ENCODE peak calls at places on chromosomes 16 and 17, in six cellular contexts. M is GM12878, Z is fibroblast of lung, Y is neural progenitor cell, R is endothelial cell of umbilical vein, D is neuronal stem cell. Q is an unnamed sample.
A peak's percentile ranks its signal among the peaks of the same experiment; 100 is the strongest.

GRCh38 chr16:89412811-89413210 is 77.5 kb downstream of the ANKRD11 start:
- DNase-seq in M (no peak), Z (no peak), Y (peak; percentile 78), R (no peak), D (peak; percentile 41), Q (no peak)

GRCh38 chr17:40322417-40323315 is 13.7 kb downstream of the RARA start:
- DNase-seq in M (peak; percentile 88), Z (peak; percentile 78), Y (no peak), R (peak; percentile 91), D (no peak), Q (peak; percentile 94)

GRCh38 chr16:68915561-68915960 is 72.2 kb downstream of the TANGO6 start:
- DNase-seq in M (no peak), Z (no peak), Y (no peak), R (no peak), D (no peak), Q (no peak)

GRCh38 chr17:37488009-37488604 is 1.6 kb upstream of the DUSP14 start:
- DNase-seq in M (no peak), Z (peak; percentile 97), Y (peak; percentile 45), R (peak; percentile 93), D (no peak), Q (peak; percentile 51)

GRCh38 chr17:13283606-13284005 is 265.8 kb upstream of the ELAC2 start:
- DNase-seq in M (no peak), Z (no peak), Y (peak; percentile 4), R (no peak), D (no peak), Q (no peak)

GRCh38 chr16:82954224-82954929 is 327.6 kb downstream of the CDH13 start:
- DNase-seq in M (no peak), Z (peak; percentile 48), Y (no peak), R (no peak), D (no peak), Q (peak; percentile 55)

GRCh38 chr17:30333503-30334240 is at the start of gene TMIGD1:
- DNase-seq in M (no peak), Z (no peak), Y (no peak), R (no peak), D (no peak), Q (no peak)

GRCh38 chr17:40352779-40353394 is 11.7 kb downstream of the GJD3 start:
- DNase-seq in M (no peak), Z (no peak), Y (no peak), R (no peak), D (no peak), Q (no peak)

GRCh38 chr16:88649924-88650748 is 717 bp downstream of the CYBA start:
- DNase-seq in M (no peak), Z (no peak), Y (peak; percentile 71), R (no peak), D (no peak), Q (peak; percentile 81)

GRCh38 chr16:11586375-11586855 is 304 bp downstream of the LITAF start:
- DNase-seq in M (no peak), Z (no peak), Y (no peak), R (no peak), D (no peak), Q (no peak)

GRCh38 chr17:4893272-4893671 is 6.1 kb upstream of the C17orf107 start:
- DNase-seq in M (no peak), Z (no peak), Y (no peak), R (no peak), D (no peak), Q (no peak)

GRCh38 chr16:19753815-19754643 is 36.0 kb downstream of the IQCK start:
- DNase-seq in M (no peak), Z (peak; percentile 12), Y (no peak), R (peak; percentile 86), D (no peak), Q (no peak)

GRCh38 chr16:19777061-19777460 is 59.0 kb downstream of the IQCK start:
- DNase-seq in M (no peak), Z (no peak), Y (no peak), R (no peak), D (no peak), Q (no peak)

GRCh38 chr16:53258809-53259208 is 175.5 kb upstream of the RBL2 start:
- DNase-seq in M (no peak), Z (no peak), Y (no peak), R (no peak), D (no peak), Q (no peak)

DNA sequence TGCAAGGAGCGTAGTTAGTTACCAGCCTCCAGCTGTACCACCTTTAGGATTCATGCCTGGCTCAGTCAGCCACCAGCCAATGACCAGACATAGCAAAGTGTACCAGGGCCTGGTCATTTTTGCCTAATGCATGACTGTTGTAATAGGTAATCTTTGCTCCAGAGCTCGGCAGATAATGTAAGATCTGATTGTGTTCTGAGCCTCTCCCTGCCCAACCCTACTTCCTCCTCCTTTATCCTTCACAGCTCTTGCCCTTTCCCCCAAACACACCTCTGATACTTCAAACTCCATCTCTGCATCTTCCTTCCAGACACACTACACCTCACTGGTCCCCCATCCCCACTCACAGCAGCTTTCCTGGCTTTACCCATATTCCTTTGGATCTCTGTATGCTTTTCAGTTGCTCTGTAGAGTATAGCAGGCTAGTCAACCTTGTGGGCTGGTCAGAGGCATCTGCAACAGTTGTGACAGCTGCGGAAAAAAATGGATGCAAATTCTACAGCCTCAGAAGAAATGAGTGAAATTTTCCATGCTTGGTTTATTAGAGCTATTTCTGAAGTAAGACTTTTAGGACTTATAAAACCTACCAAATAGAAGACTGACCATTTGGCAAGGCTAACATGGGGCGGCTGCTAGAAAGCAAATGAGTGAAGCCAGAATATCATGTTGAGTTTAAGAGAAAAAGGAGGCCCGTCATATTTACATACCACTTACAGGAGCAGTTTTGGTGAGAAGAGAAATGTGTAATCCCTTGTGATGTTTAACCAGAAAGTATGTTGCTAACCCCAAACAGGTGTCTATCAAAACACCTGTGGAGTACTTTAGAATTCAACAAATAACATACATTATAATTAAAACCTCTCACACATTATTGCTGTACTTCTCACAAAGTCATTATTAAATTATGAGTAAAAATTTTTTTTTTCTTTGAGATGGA is 19.9 kb upstream of the C16orf87 start:
- DNase-seq in M (no peak), Z (no peak), Y (no peak), R (no peak), D (no peak), Q (peak; percentile 84)
- H2AFZ ChIP-seq in M (peak overlapping the region; percentile 40), Z (no peak overlapping the region), Y (no peak overlapping the region), R (no peak overlapping the region), D (no peak overlapping the region), Q (peak overlapping the region; percentile 58)

GRCh38 chr17:14300628-14301278 is at the start of gene HS3ST3B1:
- DNase-seq in M (no peak), Z (peak; percentile 100), Y (peak; percentile 99), R (peak; percentile 89), D (peak; percentile 99), Q (peak; percentile 43)

GRCh38 chr17:14301279-14301760 is 439 bp downstream of the HS3ST3B1 start:
- DNase-seq in M (no peak), Z (no peak), Y (peak; percentile 66), R (no peak), D (no peak), Q (no peak)

GRCh38 chr17:14302421-14303099 is 1.7 kb downstream of the HS3ST3B1 start:
- DNase-seq in M (no peak), Z (peak; percentile 86), Y (peak; percentile 95), R (peak; percentile 46), D (peak; percentile 82), Q (peak; percentile 92)

GRCh38 chr17:14303343-14304221 is 2.7 kb downstream of the HS3ST3B1 start:
- DNase-seq in M (no peak), Z (peak; percentile 22), Y (peak; percentile 62), R (no peak), D (no peak), Q (no peak)

GRCh38 chr17:14301761-14302401 is 1.0 kb downstream of the HS3ST3B1 start:
- DNase-seq in M (no peak), Z (peak; percentile 65), Y (peak; percentile 48), R (peak; percentile 10), D (no peak), Q (no peak)
- H3K27me3 ChIP-seq in M (peaks cover 7% of the 10 kb centered on the region), Z (no peaks in the 10 kb centered on the region), Y (peaks cover 88% of the 10 kb centered on the region), R (peaks cover 63% of the 10 kb centered on the region), D (peaks cover 26% of the 10 kb centered on the region), Q (no peaks in the 10 kb centered on the region)

GRCh38 chr17:1099242-1099641 is 80.5 kb downstream of the ABR start:
- DNase-seq in M (no peak), Z (no peak), Y (no peak), R (no peak), D (no peak), Q (no peak)
- H3K4me3 ChIP-seq in M (no peak overlapping the region), Z (no peak overlapping the region), Y (no peak overlapping the region), R (no peak overlapping the region), D (no peak overlapping the region), Q (no peak overlapping the region)

GRCh38 chr16:87582221-87582965 is 19.9 kb upstream of the JPH3 start:
- DNase-seq in M (no peak), Z (peak; percentile 90), Y (peak; percentile 35), R (no peak), D (no peak), Q (no peak)
- H2AFZ ChIP-seq in M (no peak overlapping the region), Z (peak overlapping the region; percentile 54), Y (no peak overlapping the region), R (peak overlapping the region; percentile 52), D (peak overlapping the region; percentile 95), Q (no peak overlapping the region)

GRCh38 chr16:1920727-1921155 is 2.5 kb upstream of the HS3ST6 start:
- DNase-seq in M (no peak), Z (peak; percentile 4), Y (peak; percentile 93), R (peak; percentile 29), D (peak; percentile 65), Q (peak; percentile 71)
- H3K27me3 ChIP-seq in M (peaks cover 6% of the 10 kb centered on the region), Z (peaks cover 57% of the 10 kb centered on the region), Y (peaks cover 92% of the 10 kb centered on the region), R (peaks cover 44% of the 10 kb centered on the region), D (peaks cover 59% of the 10 kb centered on the region), Q (no peaks in the 10 kb centered on the region)

DNA sequence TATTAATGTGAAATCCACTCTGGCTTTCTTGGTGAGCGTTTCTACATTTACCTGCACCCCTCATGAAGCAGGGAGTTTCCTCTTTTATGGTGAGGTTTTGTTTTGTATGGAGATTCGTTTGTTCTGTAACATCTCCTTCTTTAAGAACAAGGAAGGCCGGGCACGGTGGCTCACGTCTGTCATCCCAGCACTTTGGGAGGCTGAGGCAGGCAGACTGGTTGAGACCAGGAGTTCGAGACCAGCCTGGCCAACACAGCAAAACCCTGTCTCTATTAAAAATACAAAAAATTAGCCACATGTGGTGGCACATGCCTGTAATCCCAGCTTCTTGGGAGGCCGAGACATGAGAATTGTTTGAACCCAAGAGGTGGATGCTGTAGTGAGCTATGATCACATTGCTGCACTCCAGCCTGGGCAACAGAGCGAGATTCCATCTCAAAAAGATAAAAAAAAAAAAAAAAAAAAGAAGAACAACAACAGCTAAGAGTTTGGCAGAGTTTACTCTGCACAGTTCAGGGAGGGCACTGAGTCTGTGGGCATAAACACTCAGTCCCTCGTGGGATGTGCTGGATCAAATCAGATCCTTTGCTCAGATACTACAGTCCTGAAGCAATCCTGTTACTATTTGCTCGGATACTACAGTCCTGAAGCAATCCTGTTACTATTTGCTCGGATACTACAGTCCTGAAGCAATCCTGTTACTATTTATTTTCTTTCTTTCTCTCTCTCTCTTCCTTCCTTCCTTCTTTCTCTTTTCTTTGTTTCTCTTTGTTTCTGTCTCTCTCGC is 28.9 kb downstream of the ADCY9 start:
- DNase-seq in M (no peak), Z (no peak), Y (no peak), R (no peak), D (no peak), Q (no peak)
- H3K4me3 ChIP-seq in M (no peak overlapping the region), Z (no peak overlapping the region), Y (no peak overlapping the region), R (no peak overlapping the region), D (no peak overlapping the region), Q (no peak overlapping the region)

Q was measured in Karpas-422.